ENCODE peak calls at places on chromosomes 4 and X, in eight cellular contexts. Y is AG04450, O is cardiac fibroblast, R is HepG2, E is dorsolateral prefrontal cortex, H is HL-60, K is GM12864, S is upper lobe of left lung. C is an unnamed sample.

GRCh38 chr4:72376901-72377300 is 192.1 kb downstream of the ADAMTS3 start:
- DNase-seq in R (no peak), S (no peak), K (no peak), O (no peak), E (no peak), Y (no peak), H (no peak), C (no peak)

GRCh38 chr4:105637409-105638258 is 70.9 kb downstream of the INTS12 start:
- DNase-seq in S (no peak), Y (no peak), H (peak), K (peak), R (peak), O (peak), E (peak), C (no peak)

GRCh38 chrX:71298119-71298518 is 3.4 kb upstream of the ITGB1BP2 start:
- DNase-seq in K (no peak), O (no peak), R (no peak), H (no peak), S (no peak), E (no peak), Y (no peak), C (no peak)

GRCh38 chr4:159108124-159108523 is 5.2 kb downstream of the RAPGEF2 start:
- DNase-seq in S (no peak), K (no peak), H (no peak), O (no peak), E (no peak), Y (no peak), R (no peak), C (no peak)

GRCh38 chr4:80926446-80926845 is 104.1 kb upstream of the BMP3 start:
- DNase-seq in S (no peak), Y (no peak), R (no peak), H (no peak), E (no peak), K (no peak), O (no peak), C (no peak)

GRCh38 chrX:18887177-18887820 is 96.6 kb downstream of the PHKA2 start:
- DNase-seq in R (no peak), Y (no peak), H (no peak), E (peak), O (no peak), K (no peak), S (peak), C (no peak)

GRCh38 chr4:123162859-123163258 is 233.7 kb upstream of the SPRY1 start:
- DNase-seq in H (no peak), R (peak), E (no peak), S (no peak), K (no peak), O (no peak), Y (no peak), C (no peak)

GRCh38 chr4:128583753-128584712 is 225.5 kb upstream of the JADE1 start:
- DNase-seq in Y (no peak), H (no peak), R (no peak), K (no peak), O (peak), S (no peak), E (no peak), C (no peak)

GRCh38 chr4:36278789-36279188 is 2.6 kb upstream of the DTHD1 start:
- DNase-seq in S (no peak), K (no peak), H (no peak), E (no peak), O (no peak), R (no peak), Y (no peak), C (peak)

GRCh38 chrX:38939067-38939466 is 137.8 kb downstream of the MID1IP1 start:
- DNase-seq in S (no peak), R (no peak), K (no peak), E (no peak), O (peak), H (no peak), Y (peak), C (no peak)

GRCh38 chr4:2794707-2795557 is 2.0 kb downstream of the SH3BP2 start:
- DNase-seq in Y (no peak), S (no peak), R (no peak), K (no peak), O (peak), E (peak), H (peak), C (no peak)

GRCh38 chr4:171142639-171143038 is 670.6 kb upstream of the GALNTL6 start:
- DNase-seq in R (no peak), H (no peak), O (no peak), K (no peak), S (no peak), E (no peak), Y (no peak), C (no peak)

GRCh38 chrX:1925053-1925481 is 310.2 kb downstream of the ASMT start:
- DNase-seq in S (no peak), E (no peak), K (no peak), Y (no peak), O (no peak), R (no peak), H (no peak), C (no peak)

GRCh38 chr4:160034501-160034900 is 931.6 kb downstream of the RAPGEF2 start:
- DNase-seq in E (no peak), H (no peak), S (no peak), R (no peak), K (no peak), O (no peak), Y (no peak), C (no peak)

GRCh38 chrX:149541521-149542047 is 772 bp downstream of the EOLA1 start:
- DNase-seq in E (no peak), H (no peak), O (peak), K (no peak), S (no peak), Y (no peak), R (no peak), C (no peak)

GRCh38 chr4:6071191-6071958 is 53.1 kb upstream of the C4orf50 start:
- DNase-seq in S (no peak), K (no peak), H (no peak), O (no peak), Y (no peak), R (no peak), E (no peak), C (no peak)

GRCh38 chr4:186839122-186840037 is 115.7 kb upstream of the FAT1 start:
- DNase-seq in R (no peak), K (no peak), Y (peak), O (peak), E (no peak), S (no peak), H (no peak), C (peak)

GRCh38 chr4:34733185-34733916 is 1511.0 kb downstream of the ARAP2 start:
- DNase-seq in S (no peak), Y (no peak), H (no peak), O (no peak), R (peak), E (no peak), K (no peak), C (no peak)

GRCh38 chrX:72052415-72053090 is 79.2 kb downstream of the RTL5 start:
- DNase-seq in S (no peak), O (no peak), Y (no peak), R (no peak), E (no peak), K (no peak), H (no peak), C (no peak)

GRCh38 chrX:31333181-31333831 is 261.5 kb upstream of the FTHL17 start:
- DNase-seq in Y (no peak), S (no peak), R (no peak), H (no peak), E (no peak), K (no peak), O (peak), C (no peak)

GRCh38 chr4:127631420-127631819 is 1.3 kb upstream of the INTU start:
- DNase-seq in Y (no peak), H (no peak), E (no peak), R (no peak), S (no peak), O (peak), K (no peak), C (no peak)

GRCh38 chr4:118950224-118950623 is 61.6 kb downstream of the SYNPO2 start:
- DNase-seq in R (no peak), S (no peak), K (no peak), H (peak), Y (no peak), E (no peak), O (no peak), C (no peak)

GRCh38 chr4:19130836-19131235 is 1109.3 kb upstream of the LCORL start:
- DNase-seq in Y (peak), S (no peak), K (no peak), R (no peak), O (peak), E (no peak), H (no peak), C (no peak)

GRCh38 chr4:92305878-92306520 is 2.2 kb downstream of the GRID2 start:
- DNase-seq in Y (no peak), O (no peak), R (no peak), E (no peak), S (peak), K (no peak), H (no peak), C (peak)

GRCh38 chr4:44725166-44725565 is 1.2 kb downstream of the GNPDA2 start:
- DNase-seq in E (no peak), R (no peak), O (no peak), S (no peak), K (peak), H (no peak), Y (no peak), C (no peak)

GRCh38 chr4:24764305-24764704 is 31.1 kb upstream of the SOD3 start:
- DNase-seq in O (no peak), Y (no peak), S (no peak), E (no peak), R (no peak), H (no peak), K (no peak), C (no peak)

GRCh38 chrX:70117738-70118137 is 15.5 kb upstream of the IGBP1 start:
- DNase-seq in E (no peak), R (no peak), S (no peak), K (no peak), H (no peak), O (no peak), Y (no peak), C (no peak)

GRCh38 chr4:32025840-32026459 is 1305.8 kb downstream of the PCDH7 start:
- DNase-seq in H (peak), O (peak), E (no peak), S (no peak), K (no peak), Y (no peak), R (no peak), C (no peak)

GRCh38 chrX:19702856-19703255 is 184.5 kb downstream of the SH3KBP1 start:
- DNase-seq in H (no peak), E (no peak), O (no peak), K (no peak), Y (no peak), S (no peak), R (no peak), C (no peak)

GRCh38 chr4:114349543-114350175 is 248.9 kb upstream of the UGT8 start:
- DNase-seq in H (no peak), E (no peak), K (no peak), R (no peak), Y (peak), S (no peak), O (peak), C (no peak)

GRCh38 chr4:153798436-153798835 is 9.6 kb upstream of the SFRP2 start:
- DNase-seq in E (no peak), H (no peak), Y (no peak), S (no peak), O (no peak), K (no peak), R (no peak), C (no peak)

DNA sequence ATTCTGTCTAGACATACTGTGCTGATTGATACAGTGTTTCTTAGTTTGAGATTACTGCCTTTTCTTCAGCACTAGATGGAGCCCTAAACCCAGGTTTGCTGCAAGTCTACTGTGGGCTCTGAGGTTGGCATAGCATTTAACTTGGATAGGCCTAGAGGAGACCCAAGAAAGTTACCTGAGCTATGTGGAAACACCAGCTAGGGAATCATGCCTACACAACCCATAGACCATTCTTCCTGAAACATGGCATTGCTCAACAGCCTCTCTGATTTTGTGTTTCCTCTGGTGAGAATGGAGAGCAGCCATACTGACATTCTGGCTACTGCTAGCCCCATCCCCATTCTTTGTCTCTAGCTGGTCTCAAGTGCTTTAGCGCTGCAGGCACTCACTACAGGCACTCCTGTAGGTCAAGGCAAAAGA is 287.7 kb upstream of the PCDH18 start:
- DNase-seq in K (peak), S (no peak), Y (peak), E (no peak), O (peak), R (peak), H (peak), C (peak)
- TF ChIP-seq CTCF in K (peak), S (peak), Y (peak), E (peak), O (peak), R (peak), H (peak), C (peak)

DNA sequence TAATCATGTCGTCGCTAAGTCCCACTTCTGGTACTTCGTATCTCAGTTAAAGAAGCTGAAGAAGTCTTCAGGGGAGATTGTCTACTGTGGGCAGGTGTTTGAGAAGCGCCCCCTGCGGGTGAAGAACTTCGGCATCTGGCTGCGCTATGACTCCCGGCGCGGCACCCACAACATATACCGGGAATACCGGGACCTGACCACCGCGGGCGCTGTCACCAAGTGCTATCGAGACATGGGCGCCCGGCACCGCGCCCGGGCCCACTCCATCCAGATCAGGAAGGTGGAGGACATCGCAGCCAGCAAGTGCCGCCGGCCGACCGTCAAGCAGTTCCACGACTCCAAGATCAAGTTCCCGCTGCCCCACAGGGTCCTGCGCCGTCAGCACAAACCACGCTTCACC is 11.3 kb downstream of the PNCK start:
- DNase-seq in R (peak), S (peak), Y (no peak), E (no peak), O (peak), K (no peak), H (peak), C (no peak)
- TF ChIP-seq CTCF in R (peak), S (no peak), Y (peak), E (peak), O (peak), K (peak), H (peak), C (peak)

GRCh38 chr4:23337292-23337691 is 552.6 kb downstream of the PPARGC1A start:
- DNase-seq in O (no peak), E (no peak), S (no peak), R (no peak), H (no peak), K (no peak), Y (no peak), C (no peak)
- TF ChIP-seq CTCF in O (no peak), E (no peak), S (no peak), R (no peak), H (no peak), K (no peak), Y (peak), C (no peak)

DNA sequence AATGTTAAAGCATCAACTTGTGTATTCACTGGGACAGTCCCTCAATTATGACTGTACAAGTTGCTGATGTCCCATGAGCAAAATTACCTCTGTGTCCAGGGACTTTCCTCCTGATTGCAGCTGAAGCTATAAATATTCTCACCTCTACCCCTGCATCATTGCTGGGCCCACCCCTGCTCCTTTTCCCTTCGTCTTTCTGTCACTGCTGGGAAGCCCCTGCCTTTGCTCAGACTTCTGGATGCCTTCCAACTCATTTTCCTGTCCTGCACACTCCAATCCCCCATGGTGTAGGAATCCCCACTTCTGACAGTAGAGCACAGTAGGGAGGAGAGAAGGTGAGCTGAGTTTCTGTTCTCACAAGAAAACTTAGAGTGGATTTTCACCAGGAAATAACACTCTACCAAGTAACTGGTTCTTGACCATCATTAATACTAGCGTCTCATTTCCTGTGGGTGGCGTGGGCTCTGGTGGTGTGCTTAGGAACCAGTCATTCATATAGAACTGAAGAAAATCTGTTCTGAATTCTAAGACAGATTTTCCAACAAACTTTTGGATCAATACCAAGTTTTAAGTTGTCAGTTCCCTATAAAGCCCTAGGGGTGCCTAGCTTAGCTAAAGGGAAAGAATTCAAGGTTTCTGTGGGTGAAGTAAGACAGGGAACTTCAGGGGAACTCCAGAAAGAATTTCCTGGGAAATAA is 136.2 kb upstream of the MED14 start:
- DNase-seq in K (peak), Y (no peak), E (no peak), R (no peak), H (no peak), O (peak), S (no peak), C (peak)
- TF ChIP-seq CTCF in K (no peak), Y (peak), E (no peak), R (no peak), H (no peak), O (peak), S (no peak), C (no peak)

GRCh38 chr4:184472540-184473264 is 1.6 kb downstream of the IRF2 start:
- DNase-seq in S (peak), E (no peak), Y (no peak), H (peak), K (no peak), O (peak), R (peak), C (peak)
- TF ChIP-seq CTCF in S (peak), E (no peak), Y (no peak), H (no peak), K (no peak), O (no peak), R (no peak), C (no peak)

C was measured in GM13977.